ENCODE peak calls at places on chromosomes 12 and 14, in six cellular contexts. F, D, S, Q, P and Y are unnamed samples.

GRCh38 chr14:69855180-69855817 is 23.9 kb upstream of the SMOC1 start:
- DNase-seq in F (no peak), D (no peak), S (no peak), Q (no peak), P (no peak), Y (no peak)

GRCh38 chr12:4177257-4177656 is 96.3 kb upstream of the CCND2 start:
- DNase-seq in F (no peak), D (no peak), S (no peak), Q (no peak), P (no peak), Y (no peak)

GRCh38 chr12:118022728-118023109 is 6.2 kb downstream of the RFC5 start:
- DNase-seq in F (no peak), D (no peak), S (no peak), Q (no peak), P (no peak), Y (no peak)

GRCh38 chr14:56885795-56886194 is 75.5 kb upstream of the OTX2 start:
- DNase-seq in F (no peak), D (no peak), S (no peak), Q (no peak), P (no peak), Y (no peak)

GRCh38 chr14:77314539-77314938 is 6.1 kb downstream of the POMT2 start:
- DNase-seq in F (no peak), D (no peak), S (no peak), Q (no peak), P (no peak), Y (no peak)

GRCh38 chr12:109449845-109450532 is 27.1 kb downstream of the KCTD10 start:
- DNase-seq in F (no peak), D (no peak), S (no peak), Q (no peak), P (no peak), Y (no peak)

GRCh38 chr12:93237235-93237915 is 140.3 kb upstream of the NUDT4 start:
- DNase-seq in F (no peak), D (no peak), S (no peak), Q (no peak), P (no peak), Y (no peak)

GRCh38 chr12:3236345-3237153 is 159.4 kb downstream of the TSPAN9 start:
- DNase-seq in F (no peak), D (no peak), S (no peak), Q (no peak), P (no peak), Y (no peak)

GRCh38 chr14:71970272-71970671 is 38.0 kb downstream of the RGS6 start:
- DNase-seq in F (no peak), D (no peak), S (no peak), Q (no peak), P (no peak), Y (no peak)

GRCh38 chr14:33839193-33840076 is 111.4 kb downstream of the EGLN3 start:
- DNase-seq in F (no peak), D (peak), S (peak), Q (peak), P (peak), Y (peak)

GRCh38 chr12:51393676-51394545 is 2.7 kb upstream of the GALNT6 start:
- DNase-seq in F (peak), D (no peak), S (peak), Q (peak), P (peak), Y (no peak)

GRCh38 chr14:24078146-24078545 is 6.8 kb downstream of the CPNE6 start:
- DNase-seq in F (no peak), D (no peak), S (no peak), Q (no peak), P (no peak), Y (no peak)

GRCh38 chr14:66099931-66100330 is 386.2 kb upstream of the CCDC196 start:
- DNase-seq in F (no peak), D (no peak), S (no peak), Q (no peak), P (no peak), Y (no peak)

GRCh38 chr14:72104011-72104613 is 171.9 kb downstream of the RGS6 start:
- DNase-seq in F (no peak), D (no peak), S (no peak), Q (no peak), P (peak), Y (no peak)

GRCh38 chr14:49857427-49858003 is 4.9 kb upstream of the NEMF start:
- DNase-seq in F (no peak), D (no peak), S (no peak), Q (no peak), P (no peak), Y (no peak)

GRCh38 chr14:93042968-93043940 is 72.5 kb downstream of the ITPK1 start:
- DNase-seq in F (no peak), D (no peak), S (no peak), Q (peak), P (no peak), Y (no peak)

GRCh38 chr14:75450381-75451276 is 22.8 kb downstream of the JDP2 start:
- DNase-seq in F (no peak), D (peak), S (no peak), Q (peak), P (no peak), Y (no peak)

GRCh38 chr14:100684154-100684553 is 42.5 kb upstream of the DLK1 start:
- DNase-seq in F (no peak), D (no peak), S (no peak), Q (no peak), P (no peak), Y (no peak)